ENCODE peak calls at places on chromosomes 6 and 20, in six cellular contexts. V is neural crest cell, S is AG04450, W is heart left ventricle, Y is H9, C is dorsolateral prefrontal cortex. F is an unnamed sample.
A peak's percentile ranks its signal among the peaks of the same experiment; 100 is the strongest.

GRCh38 chr20:36439040-36439730 is 102.1 kb upstream of the MYL9 start:
- DNase-seq in V (peak; percentile 79), S (no peak), W (peak; percentile 53), Y (peak; percentile 86), C (peak; percentile 62), F (no peak)

GRCh38 chr20:46118481-46119020 is 437 bp downstream of the CD40 start:
- DNase-seq in V (no peak), S (no peak), W (peak; percentile 41), Y (peak; percentile 71), C (no peak), F (no peak)

GRCh38 chr6:82123632-82124031 is 123.9 kb downstream of the IBTK start:
- DNase-seq in V (no peak), S (no peak), W (no peak), Y (no peak), C (no peak), F (no peak)

GRCh38 chr6:140537211-140537610 is 1162.8 kb upstream of the CITED2 start:
- DNase-seq in V (no peak), S (no peak), W (no peak), Y (no peak), C (no peak), F (peak; percentile 62)

GRCh38 chr20:49674383-49675352 is 39.0 kb downstream of the B4GALT5 start:
- DNase-seq in V (no peak), S (no peak), W (no peak), Y (no peak), C (no peak), F (peak; percentile 88)

GRCh38 chr6:128605961-128606360 is 85.6 kb upstream of the PTPRK start:
- DNase-seq in V (no peak), S (no peak), W (no peak), Y (no peak), C (no peak), F (no peak)

GRCh38 chr6:158674342-158674969 is 24.6 kb downstream of the SYTL3 start:
- DNase-seq in V (no peak), S (no peak), W (no peak), Y (no peak), C (no peak), F (no peak)

GRCh38 chr6:4491501-4492260 is 284.5 kb upstream of the CDYL start:
- DNase-seq in V (no peak), S (no peak), W (no peak), Y (no peak), C (no peak), F (no peak)

GRCh38 chr6:21592953-21593352 is 598 bp upstream of the SOX4 start:
- DNase-seq in V (no peak), S (no peak), W (no peak), Y (no peak), C (no peak), F (no peak)

GRCh38 chr20:17471606-17472187 is 59.5 kb downstream of the BFSP1 start:
- DNase-seq in V (no peak), S (no peak), W (no peak), Y (no peak), C (no peak), F (no peak)

GRCh38 chr6:33936911-33937310 is 133.1 kb upstream of the MLN start:
- DNase-seq in V (no peak), S (no peak), W (no peak), Y (no peak), C (no peak), F (no peak)

GRCh38 chr6:90502866-90503407 is 83.9 kb downstream of the MAP3K7 start:
- DNase-seq in V (no peak), S (no peak), W (no peak), Y (no peak), C (no peak), F (no peak)

GRCh38 chr6:52760105-52760765 is 3.0 kb downstream of the GSTA2 start:
- DNase-seq in V (no peak), S (no peak), W (no peak), Y (no peak), C (no peak), F (no peak)

GRCh38 chr20:57868310-57868709 is 158.5 kb upstream of the PMEPA1 start:
- DNase-seq in V (no peak), S (no peak), W (no peak), Y (no peak), C (no peak), F (no peak)

GRCh38 chr6:38349795-38350194 is 289.9 kb downstream of the BTBD9 start:
- DNase-seq in V (no peak), S (peak; percentile 81), W (no peak), Y (no peak), C (no peak), F (no peak)

GRCh38 chr6:82257088-82257774 is 9.7 kb upstream of the IBTK start:
- DNase-seq in V (no peak), S (no peak), W (no peak), Y (no peak), C (no peak), F (no peak)

GRCh38 chr20:62737971-62738881 is 29.6 kb downstream of the NTSR1 start:
- DNase-seq in V (no peak), S (no peak), W (peak; percentile 30), Y (no peak), C (no peak), F (no peak)

GRCh38 chr6:125104425-125104824 is 49.1 kb upstream of the TPD52L1 start:
- DNase-seq in V (no peak), S (peak; percentile 38), W (no peak), Y (no peak), C (no peak), F (no peak)

GRCh38 chr20:35093245-35093884 is 758 bp upstream of the TRPC4AP start:
- DNase-seq in V (no peak), S (no peak), W (no peak), Y (no peak), C (no peak), F (peak; percentile 54)

DNA sequence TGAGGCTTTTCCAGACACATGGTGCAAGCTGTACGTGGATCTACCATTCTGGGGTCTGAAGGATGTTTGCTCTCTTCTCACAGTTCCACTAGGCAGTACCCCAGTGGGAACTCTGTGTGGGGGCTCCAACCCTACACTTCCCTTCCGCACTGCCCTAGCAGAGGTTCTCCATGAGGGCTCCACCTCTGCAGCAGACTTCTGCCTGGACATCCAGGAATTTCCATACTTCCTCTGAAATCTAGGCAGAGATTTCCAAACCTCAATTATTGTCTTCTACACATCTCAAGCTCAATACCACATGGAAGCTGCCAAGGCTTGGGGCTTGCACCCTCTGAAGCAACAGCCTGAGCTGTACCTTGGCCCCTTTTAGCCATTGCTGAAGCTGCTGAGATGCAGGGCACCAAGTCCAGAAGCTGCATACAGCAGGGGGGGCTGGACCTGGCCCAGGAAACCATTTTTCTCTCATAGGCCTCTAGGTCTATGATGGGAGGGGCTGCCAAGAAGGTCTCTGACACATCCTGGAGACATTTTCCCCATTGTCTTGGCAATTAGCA is 11.6 kb downstream of the PDSS2 start:
- DNase-seq in V (no peak), S (no peak), W (no peak), Y (no peak), C (no peak), F (no peak)
- TF ChIP-seq CTCF in V (no peak), S (no peak), W (no peak), Y (no peak), C (no peak), F (no peak)

GRCh38 chr20:58868795-58869194 is 16.3 kb downstream of the GNAS start:
- DNase-seq in V (peak; percentile 36), S (no peak), W (no peak), Y (peak; percentile 49), C (no peak), F (no peak)
- TF ChIP-seq CTCF in V (peak; percentile 62), S (peak; percentile 26), W (peak; percentile 29), Y (peak; percentile 54), C (peak; percentile 35), F (peak; percentile 51)

GRCh38 chr20:40966103-40966502 is 62.5 kb upstream of the TOP1 start:
- DNase-seq in V (no peak), S (no peak), W (no peak), Y (peak; percentile 67), C (no peak), F (no peak)
- TF ChIP-seq CTCF in V (peak; percentile 41), S (peak; percentile 49), W (no peak), Y (peak; percentile 71), C (peak; percentile 11), F (peak; percentile 47)

GRCh38 chr6:161374971-161375873 is 101.4 kb upstream of the AGPAT4 start:
- DNase-seq in V (no peak), S (no peak), W (peak; percentile 46), Y (peak; percentile 73), C (peak; percentile 51), F (no peak)
- TF ChIP-seq CTCF in V (peak; percentile 25), S (peak; percentile 49), W (no peak), Y (peak; percentile 56), C (peak; percentile 18), F (peak; percentile 43)

GRCh38 chr6:558959-559358 is 97.9 kb downstream of the HUS1B start:
- DNase-seq in V (no peak), S (no peak), W (no peak), Y (no peak), C (no peak), F (no peak)

GRCh38 chr6:562052-562676 is 94.7 kb downstream of the HUS1B start:
- DNase-seq in V (no peak), S (no peak), W (no peak), Y (no peak), C (no peak), F (no peak)

GRCh38 chr6:563863-564262 is 93.0 kb downstream of the HUS1B start:
- DNase-seq in V (no peak), S (no peak), W (no peak), Y (no peak), C (no peak), F (no peak)

GRCh38 chr6:558089-558488 is 98.8 kb downstream of the HUS1B start:
- DNase-seq in V (no peak), S (no peak), W (no peak), Y (no peak), C (no peak), F (no peak)
- TF ChIP-seq CTCF in V (peak; percentile 39), S (peak; percentile 31), W (peak; percentile 12), Y (peak; percentile 36), C (no peak), F (peak; percentile 41)

GRCh38 chr6:36075656-36076055 is 48.0 kb downstream of the MAPK14 start:
- DNase-seq in V (no peak), S (no peak), W (no peak), Y (no peak), C (no peak), F (no peak)
- TF ChIP-seq CTCF in V (peak; percentile 47), S (no peak), W (no peak), Y (peak; percentile 55), C (no peak), F (peak; percentile 55)

GRCh38 chr6:116847234-116847633 is 18.4 kb upstream of the GPRC6A start:
- DNase-seq in V (no peak), S (no peak), W (no peak), Y (no peak), C (no peak), F (no peak)
- TF ChIP-seq CTCF in V (peak; percentile 63), S (peak; percentile 32), W (peak; percentile 47), Y (peak; percentile 48), C (peak; percentile 25), F (peak; percentile 41)

GRCh38 chr20:64145458-64146300 is 18.6 kb upstream of the MYT1 start:
- DNase-seq in V (no peak), S (no peak), W (peak; percentile 6), Y (no peak), C (no peak), F (no peak)
- TF ChIP-seq CTCF in V (peak; percentile 37), S (no peak), W (no peak), Y (peak; percentile 61), C (no peak), F (peak; percentile 27)